ENCODE peak calls at places on chromosomes 2 and 18, in four cellular contexts. H is HepG2, J is GM12878, E is K562. D is an unnamed sample.

GRCh38 chr2:180980185-180980942 is at the start of gene UBE2E3:
- DNase-seq in E (peak; percentile 89), H (peak; percentile 67), J (no peak), D (peak; percentile 72)

GRCh38 chr2:152585830-152586484 is 131.3 kb downstream of the PRPF40A start:
- DNase-seq in J (no peak), E (no peak), H (peak; percentile 18), D (no peak)

GRCh38 chr2:57886196-57886786 is 160.3 kb upstream of the VRK2 start:
- DNase-seq in J (no peak), H (no peak), E (no peak), D (no peak)

GRCh38 chr18:2223394-2223793 is 347.9 kb downstream of the METTL4 start:
- DNase-seq in H (no peak), E (no peak), J (no peak), D (no peak)

GRCh38 chr2:29249666-29250253 is 134.5 kb downstream of the CLIP4 start:
- DNase-seq in H (no peak), J (no peak), E (no peak), D (no peak)

GRCh38 chr2:55585451-55586079 is 31.9 kb downstream of the PPP4R3B start:
- DNase-seq in H (no peak), E (no peak), J (no peak), D (no peak)

GRCh38 chr2:67649331-67650071 is 252.4 kb downstream of the ETAA1 start:
- DNase-seq in H (no peak), E (no peak), J (no peak), D (no peak)

GRCh38 chr2:3303583-3304406 is 73.8 kb downstream of the EIPR1 start:
- DNase-seq in E (peak; percentile 86), J (peak; percentile 7), H (peak; percentile 73), D (peak; percentile 88)

GRCh38 chr2:64525323-64525625 is 1.1 kb downstream of the AFTPH start:
- DNase-seq in J (no peak), H (peak; percentile 28), E (peak; percentile 18), D (no peak)

GRCh38 chr2:127388423-127389164 is 819 bp upstream of the MAP3K2 start:
- DNase-seq in E (no peak), H (no peak), J (no peak), D (no peak)

GRCh38 chr18:79796016-79796415 is 1.7 kb upstream of the KCNG2 start:
- DNase-seq in H (no peak), J (no peak), E (no peak), D (no peak)

GRCh38 chr2:119792907-119793312 is 33.2 kb downstream of the PTPN4 start:
- DNase-seq in H (no peak), E (no peak), J (no peak), D (no peak)

GRCh38 chr2:231604101-231604684 is 11.5 kb downstream of the TEX44 start:
- DNase-seq in E (peak; percentile 44), H (peak; percentile 36), J (no peak), D (no peak)

GRCh38 chr2:201972621-201973255 is 60.9 kb upstream of the FZD7 start:
- DNase-seq in J (no peak), E (no peak), H (no peak), D (no peak)

GRCh38 chr2:53994735-53995538 is 24.1 kb upstream of the PSME4 start:
- DNase-seq in H (no peak), J (no peak), E (no peak), D (no peak)
- TF ChIP-seq FOXK2 in H (no peak), J (no peak), E (no peak), D (no peak)

DNA sequence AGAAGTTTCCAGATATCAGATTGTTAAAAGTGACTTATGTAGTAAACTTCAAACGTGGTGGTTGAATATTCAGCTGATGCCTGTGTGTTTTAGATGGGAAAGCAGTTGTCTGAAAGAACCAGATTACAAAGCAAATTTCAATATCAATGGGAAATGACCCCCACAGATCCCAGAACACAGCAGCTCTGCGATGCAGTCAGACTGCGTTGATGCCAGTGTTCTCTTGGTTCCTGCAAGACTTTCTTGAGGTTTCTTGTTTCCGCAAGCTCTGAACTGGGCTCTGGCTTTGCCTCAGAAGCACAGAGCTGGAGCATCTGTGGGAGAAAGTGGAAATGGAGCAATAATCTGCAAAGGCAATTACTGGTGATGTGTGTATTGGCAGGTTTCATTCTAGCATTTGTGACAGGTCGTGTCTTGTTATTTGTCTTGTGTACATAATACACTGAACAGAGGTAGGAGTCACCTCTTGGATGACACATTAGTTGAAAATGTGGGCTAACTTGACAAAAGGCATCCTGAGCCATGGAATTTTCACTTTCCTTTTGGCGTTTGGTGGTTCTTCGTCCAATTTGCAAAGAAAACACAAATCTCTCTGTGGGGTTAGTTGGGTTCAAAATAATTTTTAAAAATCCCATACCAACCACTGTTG is 10.8 kb upstream of the LYPD6B start:
- DNase-seq in J (no peak), E (no peak), H (no peak), D (no peak)
- TF ChIP-seq FOXK2 in J (no peak), E (no peak), H (no peak), D (no peak)

GRCh38 chr2:223062304-223062845 is 10.4 kb downstream of the KCNE4 start:
- DNase-seq in H (no peak), J (no peak), E (no peak), D (no peak)

GRCh38 chr2:223057545-223057944 is 5.6 kb downstream of the KCNE4 start:
- DNase-seq in E (no peak), H (no peak), J (no peak), D (no peak)

GRCh38 chr2:223056656-223057418 is 4.8 kb downstream of the KCNE4 start:
- DNase-seq in E (no peak), H (no peak), J (no peak), D (no peak)

GRCh38 chr2:223058952-223059716 is 7.1 kb downstream of the KCNE4 start:
- DNase-seq in E (peak; percentile 81), H (peak; percentile 27), J (no peak), D (no peak)

GRCh38 chr2:223060201-223060825 is 8.3 kb downstream of the KCNE4 start:
- DNase-seq in J (no peak), E (no peak), H (no peak), D (no peak)
- TF ChIP-seq FOXK2 in J (no peak), E (no peak), H (no peak), D (no peak)

DNA sequence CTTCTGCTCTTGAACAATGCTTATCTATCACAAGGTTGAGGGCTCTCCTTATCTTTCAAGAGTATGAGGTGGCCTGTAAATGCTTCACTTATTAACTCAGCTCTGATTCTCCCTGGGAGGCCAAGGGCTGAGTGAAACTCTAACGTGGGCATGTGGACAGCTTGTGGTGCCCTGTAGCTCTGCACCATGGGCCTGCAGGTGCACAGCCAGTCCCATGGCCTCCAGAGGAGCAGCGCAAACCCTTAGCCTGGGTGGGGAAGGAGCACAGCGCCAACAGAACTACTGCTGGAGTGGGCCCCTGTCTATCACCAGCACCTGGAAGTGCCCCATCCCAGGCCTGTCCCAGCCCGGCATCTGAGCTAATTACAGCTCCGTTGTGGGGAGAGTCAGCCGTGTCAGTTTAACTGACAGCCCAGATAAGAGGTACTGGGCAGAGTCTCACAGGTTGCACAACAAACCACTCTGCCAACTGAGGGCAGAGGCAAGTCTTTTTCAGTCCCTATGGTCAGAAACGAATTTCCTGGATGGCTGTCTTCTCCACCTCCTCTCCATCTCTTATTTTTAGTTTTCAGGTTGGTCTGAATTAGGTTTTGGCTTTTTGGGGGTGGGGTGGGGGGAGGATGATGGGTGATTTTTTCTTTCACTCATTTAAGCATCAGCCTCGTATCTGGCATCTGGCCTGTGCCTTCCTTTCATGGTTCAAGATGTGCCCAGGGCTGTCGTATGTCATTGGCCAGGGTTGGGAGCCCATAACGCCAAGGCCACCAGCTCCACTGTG is 219.5 kb downstream of the BCL2 start:
- DNase-seq in H (no peak), J (peak; percentile 54), E (no peak), D (no peak)
- TF ChIP-seq FOXK2 in H (no peak), J (no peak), E (no peak), D (no peak)

GRCh38 chr2:24399434-24400206 is 39.3 kb upstream of the ITSN2 start:
- DNase-seq in J (no peak), E (no peak), H (peak; percentile 45), D (no peak)
- TF ChIP-seq FOXK2 in J (no peak), E (no peak), H (no peak), D (no peak)

DNA sequence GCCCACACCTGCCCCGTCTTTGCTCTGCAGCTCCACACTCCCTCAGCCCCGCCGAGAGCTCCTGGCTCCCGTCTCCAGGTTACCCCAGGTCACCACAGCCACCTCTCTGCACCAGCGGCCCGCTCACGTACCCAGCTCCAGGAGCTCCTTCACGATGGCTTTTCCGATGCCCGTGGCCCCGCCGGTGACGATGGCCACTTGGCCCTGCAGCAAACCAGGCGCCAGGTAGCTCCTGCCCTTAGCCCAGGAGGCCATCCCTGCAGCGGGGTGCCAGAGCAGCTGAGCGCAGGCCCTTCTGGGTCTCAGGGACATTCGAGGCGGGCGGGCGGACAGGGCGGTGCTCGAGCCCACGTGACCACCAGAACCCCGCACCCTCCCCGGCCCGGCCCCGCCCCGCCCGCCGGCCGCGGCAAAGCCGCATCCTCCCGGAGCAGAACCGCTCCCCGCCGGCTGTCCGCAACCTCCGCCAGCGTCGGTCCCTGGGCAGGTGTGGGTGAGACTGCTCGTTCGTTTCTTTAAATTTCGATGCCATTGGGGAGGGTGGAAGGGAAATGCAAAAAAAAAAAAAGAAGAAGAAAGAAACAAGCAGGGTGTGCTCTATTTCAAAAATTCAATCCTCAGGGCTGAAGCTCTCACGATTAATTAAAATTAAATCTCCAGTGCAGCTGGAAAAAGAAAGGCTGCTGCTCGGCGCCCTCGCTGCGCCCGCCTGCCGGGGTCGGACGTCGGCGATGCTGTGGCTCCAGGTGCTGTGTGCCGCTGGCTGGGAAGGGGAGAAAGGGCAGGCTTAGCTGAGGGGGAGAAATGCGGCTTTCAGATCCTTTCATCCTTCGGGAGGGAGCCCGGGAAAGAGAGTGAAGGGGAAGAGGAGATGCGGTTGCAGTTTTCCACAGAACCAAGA is at the start of the genes PECR and TMEM169:
- DNase-seq in E (peak; percentile 89), H (peak; percentile 81), J (no peak), D (peak; percentile 88)
- TF ChIP-seq FOXK2 in E (no peak), H (no peak), J (no peak), D (no peak)

GRCh38 chr2:30444283-30444682 is 2.8 kb upstream of the LCLAT1 start:
- DNase-seq in E (no peak), H (no peak), J (no peak), D (no peak)
- TF ChIP-seq FOXK2 in E (no peak), H (no peak), J (no peak), D (no peak)

GRCh38 chr2:207110730-207111129 is 55.0 kb downstream of the KLF7 start:
- DNase-seq in H (no peak), J (no peak), E (no peak), D (no peak)

GRCh38 chr2:207108440-207108839 is 57.3 kb downstream of the KLF7 start:
- DNase-seq in H (no peak), E (no peak), J (no peak), D (no peak)

GRCh38 chr2:207109768-207110167 is 56.0 kb downstream of the KLF7 start:
- DNase-seq in H (no peak), J (no peak), E (no peak), D (no peak)

GRCh38 chr2:207111757-207112156 is 54.0 kb downstream of the KLF7 start:
- DNase-seq in J (no peak), H (no peak), E (no peak), D (no peak)

GRCh38 chr2:207110310-207110709 is 55.4 kb downstream of the KLF7 start:
- DNase-seq in H (no peak), J (no peak), E (no peak), D (no peak)
- TF ChIP-seq FOXK2 in H (no peak), J (no peak), E (no peak), D (no peak)